ENCODE peak calls at places on chromosome 20, in six cellular contexts. One of them, this sample, is unnamed.

GRCh38 chr20:2752631-2753455 is 47.6 kb downstream of the CPXM1 start:
- DNase-seq in fibroblast of lung: peak
- DNase-seq in AG04450: no peak
- DNase-seq in dorsolateral prefrontal cortex: no peak
- DNase-seq in HepG2: peak
- DNase-seq in epithelial cell of esophagus: peak
- DNase-seq in this sample: peak

GRCh38 chr20:5596401-5597193 is 153.6 kb upstream of the SHLD1 start:
- DNase-seq in fibroblast of lung: no peak
- DNase-seq in AG04450: no peak
- DNase-seq in dorsolateral prefrontal cortex: no peak
- DNase-seq in HepG2: no peak
- DNase-seq in epithelial cell of esophagus: no peak
- DNase-seq in this sample: no peak

GRCh38 chr20:43579861-43580793 is 10.6 kb upstream of the IFT52 start:
- DNase-seq in fibroblast of lung: no peak
- DNase-seq in AG04450: no peak
- DNase-seq in dorsolateral prefrontal cortex: no peak
- DNase-seq in HepG2: no peak
- DNase-seq in epithelial cell of esophagus: no peak
- DNase-seq in this sample: no peak

GRCh38 chr20:54115172-54115854 is 44.9 kb upstream of the BCAS1 start:
- DNase-seq in fibroblast of lung: peak
- DNase-seq in AG04450: no peak
- DNase-seq in dorsolateral prefrontal cortex: no peak
- DNase-seq in HepG2: no peak
- DNase-seq in epithelial cell of esophagus: no peak
- DNase-seq in this sample: no peak

GRCh38 chr20:53149184-53149651 is 177.1 kb downstream of the TSHZ2 start:
- DNase-seq in fibroblast of lung: no peak
- DNase-seq in AG04450: no peak
- DNase-seq in dorsolateral prefrontal cortex: no peak
- DNase-seq in HepG2: no peak
- DNase-seq in epithelial cell of esophagus: no peak
- DNase-seq in this sample: no peak

GRCh38 chr20:8646716-8647115 is 422.2 kb upstream of the PLCB4 start:
- DNase-seq in fibroblast of lung: no peak
- DNase-seq in AG04450: peak
- DNase-seq in dorsolateral prefrontal cortex: no peak
- DNase-seq in HepG2: no peak
- DNase-seq in epithelial cell of esophagus: no peak
- DNase-seq in this sample: no peak

GRCh38 chr20:37228656-37229055 is 33.0 kb downstream of the GHRH start:
- DNase-seq in fibroblast of lung: no peak
- DNase-seq in AG04450: no peak
- DNase-seq in dorsolateral prefrontal cortex: no peak
- DNase-seq in HepG2: no peak
- DNase-seq in epithelial cell of esophagus: no peak
- DNase-seq in this sample: no peak

GRCh38 chr20:59850018-59850641 is 83.3 kb downstream of the SYCP2 start:
- DNase-seq in fibroblast of lung: peak
- DNase-seq in AG04450: no peak
- DNase-seq in dorsolateral prefrontal cortex: no peak
- DNase-seq in HepG2: peak
- DNase-seq in epithelial cell of esophagus: peak
- DNase-seq in this sample: peak

GRCh38 chr20:46634528-46634927 is 16.7 kb downstream of the SLC13A3 start:
- DNase-seq in fibroblast of lung: no peak
- DNase-seq in AG04450: no peak
- DNase-seq in dorsolateral prefrontal cortex: no peak
- DNase-seq in HepG2: no peak
- DNase-seq in epithelial cell of esophagus: no peak
- DNase-seq in this sample: no peak

GRCh38 chr20:60011512-60012507 is 53.6 kb downstream of the CDH26 start:
- DNase-seq in fibroblast of lung: no peak
- DNase-seq in AG04450: no peak
- DNase-seq in dorsolateral prefrontal cortex: no peak
- DNase-seq in HepG2: no peak
- DNase-seq in epithelial cell of esophagus: no peak
- DNase-seq in this sample: no peak

GRCh38 chr20:17643531-17644188 is 38.4 kb downstream of the RRBP1 start:
- DNase-seq in fibroblast of lung: no peak
- DNase-seq in AG04450: no peak
- DNase-seq in dorsolateral prefrontal cortex: no peak
- DNase-seq in HepG2: no peak
- DNase-seq in epithelial cell of esophagus: no peak
- DNase-seq in this sample: peak

GRCh38 chr20:18991012-18991411 is 177.4 kb downstream of the SCP2D1 start:
- DNase-seq in fibroblast of lung: no peak
- DNase-seq in AG04450: no peak
- DNase-seq in dorsolateral prefrontal cortex: no peak
- DNase-seq in HepG2: no peak
- DNase-seq in epithelial cell of esophagus: no peak
- DNase-seq in this sample: no peak

GRCh38 chr20:32578840-32579239 is 6.3 kb downstream of the NOL4L start:
- DNase-seq in fibroblast of lung: no peak
- DNase-seq in AG04450: no peak
- DNase-seq in dorsolateral prefrontal cortex: no peak
- DNase-seq in HepG2: no peak
- DNase-seq in epithelial cell of esophagus: no peak
- DNase-seq in this sample: no peak

GRCh38 chr20:15487682-15488081 is 1085.6 kb downstream of the KIF16B start:
- DNase-seq in fibroblast of lung: no peak
- DNase-seq in AG04450: no peak
- DNase-seq in dorsolateral prefrontal cortex: no peak
- DNase-seq in HepG2: no peak
- DNase-seq in epithelial cell of esophagus: no peak
- DNase-seq in this sample: no peak

GRCh38 chr20:1278323-1278660 is 12.2 kb downstream of the SNPH start:
- DNase-seq in fibroblast of lung: no peak
- DNase-seq in AG04450: no peak
- DNase-seq in dorsolateral prefrontal cortex: no peak
- DNase-seq in HepG2: no peak
- DNase-seq in epithelial cell of esophagus: no peak
- DNase-seq in this sample: no peak

GRCh38 chr20:53901064-53901463 is 169.3 kb downstream of the BCAS1 start:
- DNase-seq in fibroblast of lung: no peak
- DNase-seq in AG04450: no peak
- DNase-seq in dorsolateral prefrontal cortex: no peak
- DNase-seq in HepG2: no peak
- DNase-seq in epithelial cell of esophagus: peak
- DNase-seq in this sample: peak

GRCh38 chr20:60967431-60968316 is 284.4 kb upstream of the CDH4 start:
- DNase-seq in fibroblast of lung: no peak
- DNase-seq in AG04450: no peak
- DNase-seq in dorsolateral prefrontal cortex: no peak
- DNase-seq in HepG2: no peak
- DNase-seq in epithelial cell of esophagus: no peak
- DNase-seq in this sample: no peak

GRCh38 chr20:6708010-6708409 is 59.5 kb upstream of the BMP2 start:
- DNase-seq in fibroblast of lung: peak
- DNase-seq in AG04450: peak
- DNase-seq in dorsolateral prefrontal cortex: no peak
- DNase-seq in HepG2: no peak
- DNase-seq in epithelial cell of esophagus: peak
- DNase-seq in this sample: peak

GRCh38 chr20:3973705-3974104 is 41.7 kb downstream of the RNF24 start:
- DNase-seq in fibroblast of lung: no peak
- DNase-seq in AG04450: no peak
- DNase-seq in dorsolateral prefrontal cortex: no peak
- DNase-seq in HepG2: no peak
- DNase-seq in epithelial cell of esophagus: no peak
- DNase-seq in this sample: no peak

GRCh38 chr20:32017711-32018251 is 7.5 kb downstream of the CCM2L start:
- DNase-seq in fibroblast of lung: no peak
- DNase-seq in AG04450: no peak
- DNase-seq in dorsolateral prefrontal cortex: no peak
- DNase-seq in HepG2: peak
- DNase-seq in epithelial cell of esophagus: peak
- DNase-seq in this sample: no peak

GRCh38 chr20:33015114-33015491 is 7.6 kb downstream of the BPIFB2 start:
- DNase-seq in fibroblast of lung: no peak
- DNase-seq in AG04450: no peak
- DNase-seq in dorsolateral prefrontal cortex: no peak
- DNase-seq in HepG2: no peak
- DNase-seq in epithelial cell of esophagus: no peak
- DNase-seq in this sample: no peak

GRCh38 chr20:22797103-22797502 is 212.7 kb upstream of the FOXA2 start:
- DNase-seq in fibroblast of lung: no peak
- DNase-seq in AG04450: no peak
- DNase-seq in dorsolateral prefrontal cortex: no peak
- DNase-seq in HepG2: no peak
- DNase-seq in epithelial cell of esophagus: peak
- DNase-seq in this sample: peak

GRCh38 chr20:49356676-49357075 is 78.8 kb upstream of the ZNFX1 start:
- DNase-seq in fibroblast of lung: no peak
- DNase-seq in AG04450: no peak
- DNase-seq in dorsolateral prefrontal cortex: no peak
- DNase-seq in HepG2: no peak
- DNase-seq in epithelial cell of esophagus: no peak
- DNase-seq in this sample: no peak

GRCh38 chr20:62989201-62989601 is 17.6 kb downstream of the BHLHE23 start:
- DNase-seq in fibroblast of lung: no peak
- DNase-seq in AG04450: no peak
- DNase-seq in dorsolateral prefrontal cortex: no peak
- DNase-seq in HepG2: no peak
- DNase-seq in epithelial cell of esophagus: no peak
- DNase-seq in this sample: no peak

GRCh38 chr20:62993856-62994494 is 12.8 kb downstream of the BHLHE23 start:
- DNase-seq in fibroblast of lung: no peak
- DNase-seq in AG04450: no peak
- DNase-seq in dorsolateral prefrontal cortex: no peak
- DNase-seq in HepG2: no peak
- DNase-seq in epithelial cell of esophagus: no peak
- DNase-seq in this sample: no peak

GRCh38 chr20:62991863-62992262 is 14.9 kb downstream of the BHLHE23 start:
- DNase-seq in fibroblast of lung: no peak
- DNase-seq in AG04450: no peak
- DNase-seq in dorsolateral prefrontal cortex: no peak
- DNase-seq in HepG2: no peak
- DNase-seq in epithelial cell of esophagus: no peak
- DNase-seq in this sample: no peak

GRCh38 chr20:62990306-62990825 is 16.4 kb downstream of the BHLHE23 start:
- DNase-seq in fibroblast of lung: no peak
- DNase-seq in AG04450: no peak
- DNase-seq in dorsolateral prefrontal cortex: no peak
- DNase-seq in HepG2: no peak
- DNase-seq in epithelial cell of esophagus: no peak
- DNase-seq in this sample: no peak

GRCh38 chr20:62991196-62991807 is 15.5 kb downstream of the BHLHE23 start:
- DNase-seq in fibroblast of lung: no peak
- DNase-seq in AG04450: no peak
- DNase-seq in dorsolateral prefrontal cortex: no peak
- DNase-seq in HepG2: no peak
- DNase-seq in epithelial cell of esophagus: no peak
- DNase-seq in this sample: no peak
- H3K4me3 ChIP-seq in fibroblast of lung: no peak
- H3K4me3 ChIP-seq in AG04450: no peak
- H3K4me3 ChIP-seq in dorsolateral prefrontal cortex: no peak
- H3K4me3 ChIP-seq in HepG2: no peak
- H3K4me3 ChIP-seq in epithelial cell of esophagus: no peak
- H3K4me3 ChIP-seq in this sample: no peak

DNA sequence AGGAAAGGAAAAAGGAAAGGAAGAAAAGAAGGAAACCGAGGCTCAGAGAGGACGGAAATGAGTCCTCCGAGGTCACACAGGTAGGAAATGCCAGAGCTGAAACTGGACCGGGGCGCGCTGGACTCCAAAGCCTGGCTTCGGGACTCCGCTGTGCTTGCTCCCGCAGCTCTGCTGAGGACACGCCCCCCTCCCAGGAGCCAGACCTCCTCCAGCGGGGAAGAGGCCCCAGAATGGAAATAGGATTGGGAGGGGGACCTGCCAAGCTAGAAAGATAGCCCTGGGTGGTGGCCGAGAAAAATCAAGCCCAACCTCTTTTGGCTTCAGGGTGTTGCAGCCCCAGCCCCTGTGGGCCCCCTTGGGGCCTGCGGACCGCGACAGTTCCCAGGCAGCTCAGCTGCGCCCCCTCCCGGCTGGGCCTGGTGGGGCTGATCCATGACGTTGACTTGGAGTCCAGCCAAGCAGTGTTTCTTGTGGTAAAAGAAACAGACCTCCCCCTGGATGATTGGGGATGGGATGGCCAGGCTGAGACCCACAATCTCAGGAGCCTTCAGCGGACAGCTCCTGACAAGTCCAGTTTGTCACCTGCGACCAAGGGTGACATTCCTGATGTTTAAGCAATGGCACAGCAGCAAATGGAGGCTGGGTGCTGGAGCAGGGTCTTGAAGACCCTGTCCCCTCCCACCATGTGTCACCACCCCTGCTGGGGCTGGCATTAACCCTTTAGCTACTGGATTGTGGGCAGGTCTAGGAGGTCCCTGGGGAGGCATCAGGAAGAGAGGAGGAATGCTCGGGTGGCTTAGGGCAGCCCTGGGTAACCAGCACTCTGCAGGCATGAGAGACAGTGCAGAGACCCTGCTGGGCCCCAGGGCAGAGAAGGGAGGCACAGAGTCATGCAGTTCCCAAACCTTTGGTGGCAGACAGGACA is 55.4 kb downstream of the RIPOR3 start:
- DNase-seq in fibroblast of lung: peak
- DNase-seq in AG04450: no peak
- DNase-seq in dorsolateral prefrontal cortex: no peak
- DNase-seq in HepG2: peak
- DNase-seq in epithelial cell of esophagus: peak
- DNase-seq in this sample: peak
- H3K4me3 ChIP-seq in fibroblast of lung: no peak
- H3K4me3 ChIP-seq in AG04450: peak
- H3K4me3 ChIP-seq in dorsolateral prefrontal cortex: no peak
- H3K4me3 ChIP-seq in HepG2: peak
- H3K4me3 ChIP-seq in epithelial cell of esophagus: no peak
- H3K4me3 ChIP-seq in this sample: no peak

DNA sequence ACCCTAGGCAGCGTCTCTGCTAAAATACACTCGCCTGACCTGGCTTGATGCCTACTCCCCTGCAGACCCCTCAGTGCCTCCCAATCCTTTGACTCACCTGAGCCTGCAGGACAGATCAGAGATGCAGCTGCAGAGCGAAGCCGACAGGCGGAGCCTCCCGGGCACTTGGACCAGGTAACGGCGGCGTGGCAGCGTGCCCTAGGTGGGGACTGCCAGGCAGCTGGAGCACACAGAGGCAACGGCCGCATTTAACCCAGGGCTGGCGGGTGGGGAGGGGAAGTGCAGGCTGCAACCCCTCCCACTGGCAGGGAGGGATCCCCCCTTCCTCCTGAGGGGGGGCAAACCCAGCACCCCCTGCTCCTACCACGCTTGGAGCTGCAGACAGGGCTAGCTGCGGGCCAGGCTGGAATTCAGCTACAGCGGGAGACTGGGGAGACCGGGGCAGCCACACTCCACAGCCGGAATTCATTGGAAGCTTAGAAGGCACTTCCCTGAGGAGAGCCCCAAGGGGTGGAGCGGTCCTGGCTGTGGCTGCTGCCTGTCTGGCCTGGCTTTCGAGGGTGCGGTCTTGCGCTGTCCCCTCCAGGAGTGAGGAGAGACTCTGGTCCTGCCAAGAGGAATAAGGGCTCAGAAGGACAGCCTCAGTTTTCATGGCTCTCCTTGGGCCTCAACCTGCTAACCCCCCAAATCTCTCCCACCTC is at the start of gene MATN4:
- DNase-seq in fibroblast of lung: no peak
- DNase-seq in AG04450: no peak
- DNase-seq in dorsolateral prefrontal cortex: no peak
- DNase-seq in HepG2: no peak
- DNase-seq in epithelial cell of esophagus: peak
- DNase-seq in this sample: no peak
- H3K4me3 ChIP-seq in fibroblast of lung: no peak
- H3K4me3 ChIP-seq in AG04450: no peak
- H3K4me3 ChIP-seq in dorsolateral prefrontal cortex: no peak
- H3K4me3 ChIP-seq in HepG2: no peak
- H3K4me3 ChIP-seq in epithelial cell of esophagus: no peak
- H3K4me3 ChIP-seq in this sample: no peak

GRCh38 chr20:62709537-62709905 is 885 bp downstream of the NTSR1 start:
- DNase-seq in fibroblast of lung: no peak
- DNase-seq in AG04450: no peak
- DNase-seq in dorsolateral prefrontal cortex: no peak
- DNase-seq in HepG2: no peak
- DNase-seq in epithelial cell of esophagus: no peak
- DNase-seq in this sample: no peak
- H3K4me3 ChIP-seq in fibroblast of lung: peak
- H3K4me3 ChIP-seq in AG04450: no peak
- H3K4me3 ChIP-seq in dorsolateral prefrontal cortex: no peak
- H3K4me3 ChIP-seq in HepG2: no peak
- H3K4me3 ChIP-seq in epithelial cell of esophagus: no peak
- H3K4me3 ChIP-seq in this sample: no peak

This sample was measured in endothelial cell of umbilical vein.